ENCODE peak calls at places on chromosomes 4 and X, in six cellular contexts. R, C, L, N, F and Z are unnamed samples.

GRCh38 chr4:90958256-90958895 is 831.2 kb downstream of the CCSER1 start:
- DNase-seq in R (no peak), N (peak), F (no peak), L (no peak), C (peak), Z (no peak)

GRCh38 chrX:103343105-103343504 is 13.1 kb downstream of the TCEAL7 start:
- DNase-seq in C (no peak), L (peak), F (no peak), N (peak), R (peak), Z (no peak)

GRCh38 chrX:12996934-12997435 is 22.1 kb downstream of the TMSB4X start:
- DNase-seq in F (no peak), L (no peak), N (no peak), R (no peak), C (no peak), Z (no peak)

GRCh38 chrX:143854006-143854405 is 29.9 kb upstream of the UBE2NL start:
- DNase-seq in R (no peak), L (no peak), F (no peak), N (no peak), C (peak), Z (no peak)

GRCh38 chr4:175536852-175537453 is 275.1 kb downstream of the GPM6A start:
- DNase-seq in R (no peak), L (no peak), N (no peak), C (peak), F (peak), Z (no peak)

GRCh38 chrX:129000018-129000417 is 523.3 kb downstream of the SMARCA1 start:
- DNase-seq in N (no peak), R (no peak), C (no peak), L (no peak), F (no peak), Z (no peak)

GRCh38 chr4:78057600-78058560 is 757 bp downstream of the FRAS1 start:
- DNase-seq in C (peak), L (peak), F (no peak), R (peak), N (peak), Z (peak)

GRCh38 chr4:2253160-2254084 is 8.5 kb downstream of the MXD4 start:
- DNase-seq in L (no peak), F (no peak), C (no peak), R (no peak), N (peak), Z (no peak)

GRCh38 chr4:36214735-36215485 is 29.4 kb downstream of the ARAP2 start:
- DNase-seq in N (no peak), R (no peak), C (no peak), F (peak), L (no peak), Z (no peak)

GRCh38 chr4:1382776-1383727 is 23.2 kb downstream of the NKX1-1 start:
- DNase-seq in R (no peak), L (no peak), C (no peak), F (no peak), N (no peak), Z (peak)

GRCh38 chr4:3765271-3766206 is 646 bp upstream of the ADRA2C start:
- DNase-seq in R (no peak), N (no peak), C (peak), F (no peak), L (no peak), Z (no peak)

GRCh38 chr4:99082192-99082591 is 6.4 kb downstream of the ADH5 start:
- DNase-seq in N (peak), C (no peak), F (no peak), R (no peak), L (no peak), Z (no peak)

GRCh38 chr4:110164251-110164650 is 34.2 kb downstream of the ELOVL6 start:
- DNase-seq in R (no peak), N (no peak), F (no peak), C (no peak), L (no peak), Z (no peak)

GRCh38 chr4:70728096-70728495 is 6.3 kb downstream of the RUFY3 start:
- DNase-seq in L (no peak), C (no peak), F (no peak), R (no peak), N (no peak), Z (no peak)

GRCh38 chrX:38985375-38985774 is 184.1 kb downstream of the MID1IP1 start:
- DNase-seq in C (no peak), F (peak), R (no peak), N (no peak), L (no peak), Z (no peak)

GRCh38 chr4:161841759-161842158 is 322.0 kb downstream of the FSTL5 start:
- DNase-seq in F (no peak), R (no peak), C (no peak), L (no peak), N (no peak), Z (no peak)